ENCODE peak calls at places on chromosomes 2 and 18, in five cellular contexts. C is IMR-90, W is lower leg skin, A is endothelial cell, X is HFFc6. P is an unnamed sample.
A peak's percentile ranks its signal among the peaks of the same experiment; 100 is the strongest.

GRCh38 chr2:230798769-230799399 is 65.9 kb upstream of the ITM2C start:
- DNase-seq in A (peak; percentile 29), X (peak; percentile 56), W (no peak), C (peak; percentile 62), P (no peak)

GRCh38 chr2:56102866-56103265 is 80.9 kb upstream of the CCDC85A start:
- DNase-seq in C (peak; percentile 6), W (no peak), A (no peak), X (peak; percentile 68), P (no peak)

GRCh38 chr2:176140520-176141317 is 10.6 kb upstream of the HOXD4 start:
- DNase-seq in W (peak; percentile 95), C (peak; percentile 46), X (no peak), A (peak; percentile 90), P (no peak)

GRCh38 chr2:240178564-240178963 is 38.1 kb upstream of the OTOS start:
- DNase-seq in A (no peak), W (no peak), C (no peak), X (no peak), P (no peak)

GRCh38 chr18:54127759-54128378 is 96.6 kb downstream of the MBD2 start:
- DNase-seq in C (peak; percentile 54), A (peak; percentile 63), X (peak; percentile 43), W (no peak), P (no peak)

GRCh38 chr18:26909599-26910290 is 44.2 kb upstream of the AQP4 start:
- DNase-seq in C (no peak), X (no peak), W (no peak), A (no peak), P (no peak)

GRCh38 chr2:241673797-241674725 is 12.6 kb downstream of the DTYMK start:
- DNase-seq in W (no peak), A (no peak), C (no peak), X (no peak), P (no peak)

GRCh38 chr2:197873293-197873701 is 68.9 kb downstream of the PLCL1 start:
- DNase-seq in X (peak; percentile 63), A (no peak), C (peak; percentile 83), W (no peak), P (no peak)

GRCh38 chr18:2905802-2906521 is 59.2 kb downstream of the EMILIN2 start:
- DNase-seq in W (peak; percentile 95), A (peak; percentile 64), X (no peak), C (no peak), P (no peak)

GRCh38 chr2:67399831-67400489 is 2.8 kb downstream of the ETAA1 start:
- DNase-seq in C (peak; percentile 70), X (peak; percentile 34), A (no peak), W (no peak), P (no peak)

GRCh38 chr2:61421611-61422010 is 49.3 kb downstream of the USP34 start:
- DNase-seq in A (no peak), C (peak; percentile 12), W (peak; percentile 63), X (no peak), P (no peak)

GRCh38 chr18:32445846-32446245 is 24.8 kb downstream of the GAREM1 start:
- DNase-seq in C (no peak), X (no peak), A (no peak), W (no peak), P (no peak)

GRCh38 chr18:73924316-73924715 is 223.3 kb downstream of the FBXO15 start:
- DNase-seq in X (no peak), C (no peak), A (no peak), W (no peak), P (no peak)

GRCh38 chr2:206983156-206983875 is 44.0 kb downstream of the CPO start:
- DNase-seq in C (peak; percentile 58), X (no peak), A (no peak), W (no peak), P (no peak)

GRCh38 chr2:150063950-150064549 is 423.4 kb downstream of the RND3 start:
- DNase-seq in W (no peak), X (no peak), A (no peak), C (no peak), P (no peak)

GRCh38 chr18:77320960-77321559 is 71.4 kb downstream of the GALR1 start:
- DNase-seq in C (no peak), A (no peak), X (no peak), W (no peak), P (no peak)

GRCh38 chr18:79556829-79557585 is 122.6 kb upstream of the CTDP1 start:
- DNase-seq in X (no peak), W (peak; percentile 75), A (no peak), C (no peak), P (no peak)

GRCh38 chr2:222862068-222862914 is 1.5 kb downstream of the ACSL3 start:
- DNase-seq in C (peak; percentile 62), X (peak; percentile 61), W (no peak), A (no peak), P (no peak)

GRCh38 chr2:21382980-21383520 is 259.3 kb downstream of the TDRD15 start:
- DNase-seq in W (no peak), C (no peak), A (no peak), X (no peak), P (no peak)

GRCh38 chr2:207879536-207879935 is 109.8 kb upstream of the FZD5 start:
- DNase-seq in X (peak; percentile 75), A (no peak), C (peak; percentile 46), W (no peak), P (no peak)

GRCh38 chr2:236168110-236169067 is at the start of gene GBX2:
- DNase-seq in W (peak; percentile 86), A (peak; percentile 77), X (no peak), C (peak; percentile 17), P (no peak)

GRCh38 chr2:39516347-39517101 is 79.4 kb upstream of the MAP4K3 start:
- DNase-seq in A (peak; percentile 34), W (no peak), X (no peak), C (peak; percentile 58), P (no peak)

GRCh38 chr2:228084717-228085116 is 96.8 kb downstream of the SPHKAP start:
- DNase-seq in A (no peak), W (no peak), C (no peak), X (no peak), P (no peak)

GRCh38 chr2:9087151-9087681 is 83.7 kb upstream of the MBOAT2 start:
- DNase-seq in X (peak; percentile 20), C (peak; percentile 36), A (no peak), W (no peak), P (no peak)

GRCh38 chr2:221447310-221447709 is 124.8 kb downstream of the EPHA4 start:
- DNase-seq in W (no peak), A (no peak), X (no peak), C (peak; percentile 41), P (no peak)

GRCh38 chr2:237478095-237478494 is 9.0 kb upstream of the MLPH start:
- DNase-seq in X (no peak), C (no peak), A (no peak), W (no peak), P (no peak)

GRCh38 chr2:181234429-181235410 is 222.5 kb upstream of the ITGA4 start:
- DNase-seq in C (no peak), X (no peak), A (no peak), W (no peak), P (no peak)

GRCh38 chr2:10400568-10400977 is 47.6 kb downstream of the ODC1 start:
- DNase-seq in X (no peak), A (no peak), W (no peak), C (no peak), P (no peak)

GRCh38 chr18:5868218-5868904 is 27.0 kb downstream of the TMEM200C start:
- DNase-seq in A (peak; percentile 82), X (peak; percentile 50), W (peak; percentile 87), C (peak; percentile 88), P (peak; percentile 6)

GRCh38 chr2:70083344-70084156 is 3.7 kb upstream of the PCBP1 start:
- DNase-seq in A (no peak), W (peak; percentile 50), C (peak; percentile 70), X (peak; percentile 80), P (no peak)

GRCh38 chr2:215773728-215774127 is 239.6 kb downstream of the MREG start:
- DNase-seq in A (no peak), X (peak; percentile 83), W (no peak), C (peak; percentile 94), P (no peak)

GRCh38 chr2:133942363-133942762 is 311.5 kb upstream of the MGAT5 start:
- DNase-seq in W (no peak), C (no peak), A (no peak), X (no peak), P (no peak)
- TF ChIP-seq CTCF in W (no peak), C (no peak), A (no peak), X (no peak), P (no peak)

GRCh38 chr2:140589273-140589672 is 1541.5 kb downstream of the LRP1B start:
- DNase-seq in W (no peak), A (no peak), C (no peak), X (no peak), P (no peak)

GRCh38 chr2:140580799-140581198 is 1550.0 kb downstream of the LRP1B start:
- DNase-seq in A (no peak), X (no peak), C (no peak), W (no peak), P (no peak)

GRCh38 chr2:140585016-140585415 is 1545.8 kb downstream of the LRP1B start:
- DNase-seq in W (no peak), C (no peak), X (no peak), A (no peak), P (no peak)

GRCh38 chr2:140589696-140590095 is 1541.1 kb downstream of the LRP1B start:
- DNase-seq in A (no peak), W (no peak), X (no peak), C (no peak), P (no peak)

GRCh38 chr2:140586379-140586778 is 1544.4 kb downstream of the LRP1B start:
- DNase-seq in A (peak; percentile 57), W (no peak), C (peak; percentile 30), X (no peak), P (no peak)
- TF ChIP-seq CTCF in A (peak; percentile 51), W (no peak), C (peak; percentile 48), X (no peak), P (no peak)

DNA sequence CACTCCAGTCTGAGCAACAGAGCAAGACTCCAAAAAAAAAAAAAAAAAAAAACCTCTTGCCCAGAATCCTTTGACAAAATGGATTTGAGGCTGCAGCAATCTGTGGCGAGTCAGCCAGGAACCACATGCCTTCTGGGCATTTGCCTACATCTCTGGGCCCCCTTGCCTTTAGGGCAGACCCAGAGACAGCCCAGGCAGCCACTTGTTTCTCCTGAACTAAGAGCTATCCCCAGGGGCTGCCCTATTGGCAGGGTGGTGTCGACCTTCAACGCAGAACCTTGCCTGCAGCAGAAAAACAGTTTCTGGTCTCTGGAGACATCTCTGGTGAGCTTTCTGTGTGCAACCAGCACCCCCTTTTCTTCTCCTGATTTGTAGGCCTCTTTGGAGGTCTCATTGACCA is 266.7 kb upstream of the PKDCC start:
- DNase-seq in X (no peak), C (no peak), W (no peak), A (no peak), P (no peak)
- TF ChIP-seq CTCF in X (no peak), C (no peak), W (no peak), A (no peak), P (no peak)

GRCh38 chr2:3807853-3808252 is 104.5 kb downstream of the DCDC2C start:
- DNase-seq in X (no peak), W (no peak), C (peak; percentile 78), A (no peak), P (no peak)
- TF ChIP-seq CTCF in X (no peak), W (no peak), C (no peak), A (no peak), P (no peak)

GRCh38 chr2:232030229-232030628 is 68.7 kb downstream of the DIS3L2 start:
- DNase-seq in A (no peak), W (no peak), X (no peak), C (no peak), P (no peak)
- TF ChIP-seq CTCF in A (peak; percentile 26), W (no peak), X (peak; percentile 33), C (no peak), P (no peak)

GRCh38 chr18:24846133-24846532 is 385.7 kb downstream of the HRH4 start:
- DNase-seq in W (no peak), C (no peak), A (no peak), X (no peak), P (no peak)
- TF ChIP-seq CTCF in W (no peak), C (no peak), A (no peak), X (no peak), P (no peak)